ENCODE peak calls at places on chromosomes 16 and 17, in five cellular contexts. I is HFFc6, E is GM06990, V is nephron progenitor cell, G is psoas muscle. H is an unnamed sample.

GRCh38 chr17:9612016-9612415 is 33.3 kb upstream of the USP43 start:
- DNase-seq in I (no peak), E (no peak), V (peak; percentile 19), G (no peak), H (no peak)

GRCh38 chr16:78298986-78299385 is 199.5 kb downstream of the WWOX start:
- DNase-seq in I (no peak), E (no peak), V (no peak), G (no peak), H (no peak)

GRCh38 chr17:77501101-77501566 is 360.4 kb downstream of the SEC14L1 start:
- DNase-seq in I (no peak), E (no peak), V (peak; percentile 35), G (peak; percentile 48), H (no peak)

GRCh38 chr16:56193951-56194726 is 2.9 kb downstream of the GNAO1 start:
- DNase-seq in I (peak; percentile 18), E (peak; percentile 55), V (peak; percentile 97), G (peak; percentile 88), H (peak; percentile 27)

GRCh38 chr17:72373910-72374741 is 253.3 kb downstream of the SOX9 start:
- DNase-seq in I (no peak), E (no peak), V (peak; percentile 34), G (no peak), H (no peak)

GRCh38 chr17:2521257-2521656 is 9.6 kb upstream of the METTL16 start:
- DNase-seq in I (no peak), E (no peak), V (no peak), G (no peak), H (no peak)

GRCh38 chr17:78532922-78533640 is 44.1 kb downstream of the DNAH17 start:
- DNase-seq in I (no peak), E (no peak), V (no peak), G (no peak), H (no peak)

GRCh38 chr17:47288531-47289116 is 35.0 kb downstream of the ITGB3 start:
- DNase-seq in I (no peak), E (no peak), V (no peak), G (no peak), H (no peak)

GRCh38 chr17:1422907-1423306 is 22.9 kb upstream of the YWHAE start:
- DNase-seq in I (peak; percentile 92), E (no peak), V (no peak), G (peak; percentile 44), H (no peak)

GRCh38 chr17:49880291-49881053 is 32.6 kb upstream of the TAC4 start:
- DNase-seq in I (peak; percentile 38), E (peak; percentile 64), V (peak; percentile 93), G (peak; percentile 86), H (peak; percentile 93)

GRCh38 chr17:3011891-3012290 is 51.5 kb downstream of the OR1D5 start:
- DNase-seq in I (no peak), E (no peak), V (no peak), G (peak; percentile 23), H (no peak)

GRCh38 chr17:74126179-74126900 is 77.1 kb upstream of the RPL38 start:
- DNase-seq in I (no peak), E (no peak), V (no peak), G (no peak), H (no peak)

GRCh38 chr17:32461853-32462617 is 17.7 kb downstream of the PSMD11 start:
- DNase-seq in I (peak; percentile 66), E (no peak), V (peak; percentile 74), G (no peak), H (no peak)

GRCh38 chr17:42472709-42473521 is 14.2 kb downstream of the ATP6V0A1 start:
- DNase-seq in I (peak; percentile 76), E (no peak), V (no peak), G (no peak), H (no peak)

GRCh38 chr17:28882154-28882895 is 15.2 kb downstream of the FLOT2 start:
- DNase-seq in I (no peak), E (no peak), V (no peak), G (no peak), H (no peak)

GRCh38 chr16:87736003-87736382 is 29.8 kb downstream of the KLHDC4 start:
- DNase-seq in I (no peak), E (no peak), V (no peak), G (no peak), H (no peak)

GRCh38 chr17:62933986-62934385 is 32.0 kb upstream of the TANC2 start:
- DNase-seq in I (no peak), E (no peak), V (no peak), G (no peak), H (no peak)

GRCh38 chr17:63446218-63446980 is at the start of gene CYB561:
- DNase-seq in I (no peak), E (peak; percentile 87), V (peak; percentile 82), G (peak; percentile 88), H (peak; percentile 90)

GRCh38 chr16:22815863-22816262 is 1.9 kb downstream of the HS3ST2 start:
- DNase-seq in I (no peak), E (no peak), V (no peak), G (no peak), H (no peak)

GRCh38 chr17:37790153-37790552 is 45.3 kb upstream of the HNF1B start:
- DNase-seq in I (no peak), E (no peak), V (no peak), G (no peak), H (no peak)

GRCh38 chr17:50699410-50699809 is 8.3 kb downstream of the ANKRD40 start:
- DNase-seq in I (peak; percentile 40), E (no peak), V (no peak), G (no peak), H (no peak)

GRCh38 chr17:5832886-5833285 is 237.3 kb upstream of the WSCD1 start:
- DNase-seq in I (peak; percentile 63), E (no peak), V (no peak), G (no peak), H (no peak)

GRCh38 chr17:82631544-82631943 is 16.7 kb downstream of the WDR45B start:
- DNase-seq in I (no peak), E (no peak), V (no peak), G (no peak), H (no peak)

GRCh38 chr16:83899272-83899897 is 470 bp downstream of the MLYCD start:
- DNase-seq in I (peak; percentile 41), E (peak; percentile 70), V (peak; percentile 63), G (peak; percentile 74), H (peak; percentile 56)

GRCh38 chr16:80656731-80657150 is 115.9 kb downstream of the DYNLRB2 start:
- DNase-seq in I (no peak), E (peak; percentile 58), V (no peak), G (no peak), H (peak; percentile 57)

GRCh38 chr17:66776999-66777688 is 57.8 kb upstream of the CACNG5 start:
- DNase-seq in I (no peak), E (no peak), V (no peak), G (no peak), H (no peak)

GRCh38 chr17:51848451-51848850 is 310.1 kb downstream of the CA10 start:
- DNase-seq in I (no peak), E (no peak), V (no peak), G (no peak), H (no peak)

GRCh38 chr17:51846561-51846960 is 312.0 kb downstream of the CA10 start:
- DNase-seq in I (no peak), E (no peak), V (no peak), G (no peak), H (no peak)

GRCh38 chr17:51852603-51853002 is 305.9 kb downstream of the CA10 start:
- DNase-seq in I (no peak), E (no peak), V (no peak), G (no peak), H (no peak)

GRCh38 chr17:51853857-51854256 is 304.7 kb downstream of the CA10 start:
- DNase-seq in I (no peak), E (no peak), V (no peak), G (no peak), H (no peak)

DNA sequence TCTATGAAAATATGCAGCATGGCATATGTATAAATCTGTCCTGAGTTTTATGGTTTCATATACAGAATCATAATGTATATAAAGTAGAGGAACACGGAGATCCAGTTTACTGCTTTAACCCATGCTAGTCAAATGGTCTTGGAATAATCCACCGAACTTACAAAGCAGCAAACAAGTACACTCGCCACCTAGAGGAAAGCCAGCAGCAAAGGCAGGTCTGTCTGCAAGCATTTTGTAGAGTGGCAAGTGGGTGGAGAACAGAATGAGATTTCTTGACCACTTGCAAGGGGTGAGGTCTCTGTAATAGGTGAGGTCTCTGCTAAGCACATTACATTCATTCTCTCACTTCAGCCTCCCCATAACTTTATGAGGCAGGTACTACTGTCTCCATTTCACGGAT is 308.3 kb downstream of the CA10 start:
- DNase-seq in I (no peak), E (no peak), V (no peak), G (no peak), H (no peak)
- TF ChIP-seq CTCF in I (no peak), E (peak; percentile 2), V (no peak), G (no peak), H (no peak)

GRCh38 chr17:34892864-34893263 is 68.4 kb downstream of the CCT6B start:
- DNase-seq in I (no peak), E (no peak), V (peak; percentile 59), G (no peak), H (no peak)
- TF ChIP-seq CTCF in I (peak; percentile 49), E (peak; percentile 67), V (peak; percentile 79), G (peak; percentile 5), H (peak; percentile 28)

GRCh38 chr17:14308965-14309879 is 8.3 kb downstream of the HS3ST3B1 start:
- DNase-seq in I (peak; percentile 90), E (peak; percentile 49), V (peak; percentile 97), G (peak; percentile 89), H (peak; percentile 82)
- TF ChIP-seq CTCF in I (no peak), E (no peak), V (no peak), G (no peak), H (no peak)

GRCh38 chr16:27355610-27356009 is 41.8 kb downstream of the IL4R start:
- DNase-seq in I (peak; percentile 23), E (no peak), V (peak; percentile 14), G (peak; percentile 64), H (no peak)
- TF ChIP-seq CTCF in I (peak; percentile 63), E (peak; percentile 53), V (no peak), G (no peak), H (peak; percentile 29)

GRCh38 chr16:89972244-89973234 is 24.0 kb downstream of the DEF8 start:
- DNase-seq in I (peak; percentile 74), E (peak; percentile 97), V (peak; percentile 90), G (peak; percentile 97), H (peak; percentile 100)

GRCh38 chr16:89973235-89973634 is 24.7 kb downstream of the DEF8 start:
- DNase-seq in I (no peak), E (no peak), V (no peak), G (no peak), H (no peak)

GRCh38 chr16:89974860-89975259 is 26.3 kb downstream of the DEF8 start:
- DNase-seq in I (no peak), E (no peak), V (no peak), G (no peak), H (no peak)

GRCh38 chr16:89971495-89972243 is 23.1 kb downstream of the DEF8 start:
- DNase-seq in I (no peak), E (no peak), V (no peak), G (peak; percentile 33), H (no peak)

GRCh38 chr16:89973654-89974335 is 25.2 kb downstream of the DEF8 start:
- DNase-seq in I (no peak), E (no peak), V (no peak), G (no peak), H (no peak)
- TF ChIP-seq CTCF in I (no peak), E (no peak), V (no peak), G (no peak), H (no peak)

GRCh38 chr16:48136547-48137360 is 19.0 kb downstream of the ABCC12 start:
- DNase-seq in I (no peak), E (no peak), V (no peak), G (no peak), H (no peak)
- TF ChIP-seq CTCF in I (no peak), E (no peak), V (no peak), G (no peak), H (no peak)

H was measured in GM10248.